ENCODE peak calls at places on chromosomes 16 and 17, in six cellular contexts. F is neuronal stem cell, Z is lung, Q is kidney, L is OCI-LY7, P is MM.1S. H is an unnamed sample. For H3K4me1 and H3K36me3, the result is how much of the 10 kb centered on the place peaks cover.

GRCh38 chr16:60945225-60945624 is 1091.0 kb downstream of the CDH8 start:
- DNase-seq in F (peak), Z (no peak), Q (no peak), L (peak), P (peak), H (no peak)

GRCh38 chr17:28737770-28738679 is 5.8 kb upstream of the TRAF4 start:
- DNase-seq in F (no peak), Z (no peak), Q (peak), L (peak), P (no peak), H (no peak)

GRCh38 chr16:85206472-85207356 is 94.4 kb upstream of the CIBAR2 start:
- DNase-seq in F (no peak), Z (no peak), Q (peak), L (no peak), P (no peak), H (peak)

GRCh38 chr17:27384261-27384701 is 72.0 kb upstream of the KSR1 start:
- DNase-seq in F (no peak), Z (no peak), Q (no peak), L (no peak), P (no peak), H (peak)

GRCh38 chr16:12898556-12898955 is 2.8 kb upstream of the SHISA9 start:
- DNase-seq in F (no peak), Z (no peak), Q (no peak), L (peak), P (no peak), H (no peak)

GRCh38 chr16:86522639-86523038 is 12.3 kb downstream of the FOXF1 start:
- DNase-seq in F (no peak), Z (no peak), Q (peak), L (no peak), P (no peak), H (no peak)

GRCh38 chr17:16980813-16981731 is 9.2 kb upstream of the TNFRSF13B start:
- DNase-seq in F (no peak), Z (no peak), Q (no peak), L (no peak), P (peak), H (no peak)

GRCh38 chr17:81090361-81091133 is 55.6 kb downstream of the BAIAP2 start:
- DNase-seq in F (no peak), Z (peak), Q (no peak), L (peak), P (no peak), H (no peak)

GRCh38 chr16:81786321-81786720 is 7.2 kb downstream of the PLCG2 start:
- DNase-seq in F (no peak), Z (no peak), Q (no peak), L (peak), P (no peak), H (no peak)

GRCh38 chr17:40922239-40922638 is 15.2 kb downstream of the KRT23 start:
- DNase-seq in F (no peak), Z (peak), Q (no peak), L (no peak), P (no peak), H (peak)

GRCh38 chr17:60524463-60525346 is 1.3 kb downstream of the APPBP2 start:
- DNase-seq in F (no peak), Z (no peak), Q (no peak), L (peak), P (no peak), H (peak)

GRCh38 chr17:4708436-4708835 is 2.0 kb upstream of the ARRB2 start:
- DNase-seq in F (no peak), Z (peak), Q (no peak), L (peak), P (peak), H (no peak)

GRCh38 chr17:19753661-19754463 is 5.8 kb upstream of the ALDH3A1 start:
- DNase-seq in F (no peak), Z (no peak), Q (no peak), L (no peak), P (no peak), H (peak)

GRCh38 chr17:78168906-78169793 is 769 bp downstream of the SYNGR2 start:
- DNase-seq in F (no peak), Z (peak), Q (peak), L (peak), P (peak), H (peak)

GRCh38 chr17:17141279-17141678 is 64.9 kb downstream of the PLD6 start:
- DNase-seq in F (no peak), Z (no peak), Q (peak), L (no peak), P (no peak), H (no peak)

GRCh38 chr16:87747626-87748025 is 18.2 kb downstream of the KLHDC4 start:
- DNase-seq in F (no peak), Z (no peak), Q (no peak), L (no peak), P (no peak), H (no peak)

GRCh38 chr16:85461814-85462404 is 151.2 kb upstream of the GSE1 start:
- DNase-seq in F (peak), Z (peak), Q (no peak), L (no peak), P (no peak), H (no peak)

GRCh38 chr17:7988750-7989178 is 13.7 kb upstream of the GUCY2D start:
- DNase-seq in F (peak), Z (peak), Q (no peak), L (peak), P (peak), H (peak)

GRCh38 chr16:81405702-81406113 is 38.9 kb upstream of the CMIP start:
- DNase-seq in F (no peak), Z (no peak), Q (no peak), L (no peak), P (no peak), H (peak)

GRCh38 chr17:14070344-14071007 is 1.2 kb downstream of the COX10 start:
- DNase-seq in F (no peak), Z (no peak), Q (no peak), L (no peak), P (no peak), H (no peak)

GRCh38 chr17:15981646-15982580 is 17.6 kb downstream of the ZSWIM7 start:
- DNase-seq in F (no peak), Z (no peak), Q (no peak), L (no peak), P (no peak), H (no peak)

GRCh38 chr17:40480501-40481003 is 20.9 kb downstream of the TNS4 start:
- DNase-seq in F (no peak), Z (no peak), Q (no peak), L (peak), P (no peak), H (no peak)

GRCh38 chr17:67993153-67993997 is 2.9 kb downstream of the C17orf58 start:
- DNase-seq in F (peak), Z (peak), Q (peak), L (peak), P (peak), H (peak)

GRCh38 chr16:78957328-78958100 is 643.0 kb downstream of the MAF start:
- DNase-seq in F (peak), Z (no peak), Q (no peak), L (peak), P (peak), H (no peak)

GRCh38 chr16:78962457-78962929 is 638.0 kb downstream of the MAF start:
- DNase-seq in F (no peak), Z (no peak), Q (no peak), L (peak), P (no peak), H (no peak)

DNA sequence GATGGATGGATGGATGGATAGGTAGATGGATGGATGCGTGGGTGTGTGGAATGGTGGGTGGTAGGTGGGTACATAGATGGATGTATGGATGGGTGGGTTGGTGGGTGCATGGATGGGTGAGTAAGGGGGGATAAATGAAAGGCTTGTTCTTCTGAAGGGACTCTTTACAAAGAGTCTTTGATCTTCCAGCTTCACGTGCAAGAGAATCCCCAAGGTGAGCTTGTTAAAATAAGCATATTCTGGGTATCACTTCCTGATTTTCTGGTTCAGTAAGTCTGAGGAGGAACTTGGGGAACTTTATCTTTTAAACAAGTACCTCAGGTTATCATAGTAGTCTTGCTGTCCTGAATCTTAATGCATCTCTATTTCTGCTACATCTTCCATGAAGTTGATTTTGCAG is 639.1 kb downstream of the MAF start:
- DNase-seq in F (no peak), Z (no peak), Q (no peak), L (peak), P (no peak), H (no peak)
- H3K4me1 ChIP-seq in F (under half), Z (under half), Q (under half), L (under half), P (under half), H (under half)

GRCh38 chr17:75265614-75266314 is 4.1 kb downstream of the MRPS7 start:
- DNase-seq in F (no peak), Z (no peak), Q (no peak), L (no peak), P (no peak), H (no peak)

GRCh38 chr17:75267146-75267402 is 4.0 kb downstream of the MIF4GD start:
- DNase-seq in F (no peak), Z (no peak), Q (no peak), L (no peak), P (no peak), H (no peak)

GRCh38 chr17:75268931-75269330 is 2.1 kb downstream of the MIF4GD start:
- DNase-seq in F (no peak), Z (no peak), Q (no peak), L (no peak), P (no peak), H (no peak)

GRCh38 chr17:75266315-75267145 is 4.5 kb downstream of the MIF4GD start:
- DNase-seq in F (no peak), Z (no peak), Q (no peak), L (no peak), P (no peak), H (no peak)

GRCh38 chr17:75267403-75268232 is 3.4 kb downstream of the MIF4GD start:
- DNase-seq in F (no peak), Z (no peak), Q (no peak), L (no peak), P (no peak), H (no peak)
- H3K36me3 ChIP-seq in F (half or more), Z (under half), Q (under half), L (half or more), P (under half), H (half or more)

DNA sequence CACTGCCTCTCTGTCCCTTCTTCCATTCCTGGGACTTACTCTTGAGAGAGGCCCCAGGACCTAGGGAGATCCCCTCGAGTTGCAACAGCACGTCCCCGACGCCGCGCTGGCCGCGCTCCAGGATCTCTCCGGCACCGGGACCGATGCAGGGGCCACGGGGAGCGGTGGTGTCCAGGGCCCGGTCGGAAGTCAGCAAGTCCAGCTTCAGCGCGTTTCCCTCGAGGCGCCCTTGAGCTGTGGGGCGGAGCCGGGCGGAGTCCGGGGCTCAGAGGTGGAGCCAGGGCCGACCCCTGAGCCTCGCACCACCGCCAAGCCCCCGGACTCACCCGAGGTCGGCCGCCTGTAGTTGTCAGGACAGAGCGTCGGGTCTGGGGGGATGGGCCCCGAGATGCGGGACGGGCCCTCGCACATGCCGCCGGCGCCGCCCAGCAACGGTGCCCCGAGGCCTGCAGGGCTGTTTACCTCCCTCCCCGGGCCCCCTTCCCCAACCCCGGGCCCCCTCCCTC is 465 bp downstream of the ENKD1 start:
- DNase-seq in F (no peak), Z (no peak), Q (peak), L (no peak), P (no peak), H (no peak)
- H3K4me1 ChIP-seq in F (under half), Z (under half), Q (under half), L (under half), P (under half), H (under half)

GRCh38 chr16:72101195-72101594 is 7.5 kb downstream of the DHX38 start:
- DNase-seq in F (no peak), Z (no peak), Q (no peak), L (no peak), P (no peak), H (no peak)
- H3K36me3 ChIP-seq in F (half or more), Z (half or more), Q (half or more), L (half or more), P (under half), H (half or more)

DNA sequence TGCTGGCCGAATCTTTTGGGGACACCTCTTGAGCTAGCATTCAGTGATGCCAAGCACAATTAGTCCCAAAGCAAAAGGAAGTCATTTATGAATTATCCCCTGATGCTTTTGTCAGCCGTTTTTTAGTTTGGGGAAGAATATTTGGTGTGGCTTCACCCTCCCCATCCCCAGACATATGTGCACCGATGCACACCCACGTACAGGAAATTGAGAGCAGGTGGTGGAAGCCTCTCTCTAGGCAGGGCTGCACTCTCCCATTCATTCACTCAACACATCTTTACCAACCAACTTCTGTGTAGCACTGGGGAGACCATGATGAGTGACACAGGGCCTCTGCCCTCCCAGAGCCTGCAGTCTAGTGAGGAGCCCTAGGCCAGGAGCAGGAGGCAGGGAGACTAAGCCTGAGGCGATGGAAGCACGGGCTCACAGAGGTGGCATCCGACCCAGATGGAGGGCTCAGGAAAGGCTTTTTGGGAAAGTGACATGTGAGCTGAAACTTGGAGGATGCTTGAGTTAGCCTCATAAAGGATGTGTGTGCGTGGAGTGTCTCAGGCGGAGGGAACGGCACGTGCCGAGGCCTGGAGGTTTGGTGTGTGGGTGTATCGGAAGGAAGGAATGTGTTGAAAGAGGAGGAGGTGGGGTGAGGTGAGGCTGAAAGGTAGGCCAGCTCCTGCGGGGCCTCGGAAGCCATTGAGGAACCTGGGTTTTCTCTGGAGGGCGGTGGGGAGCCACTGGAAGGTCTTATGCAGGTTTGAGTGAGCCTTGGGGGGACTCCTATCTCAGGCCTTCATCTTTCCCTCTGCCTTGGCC is 43.8 kb downstream of the PSME3IP1 start:
- DNase-seq in F (no peak), Z (no peak), Q (no peak), L (peak), P (no peak), H (no peak)
- H3K4me1 ChIP-seq in F (under half), Z (under half), Q (under half), L (half or more), P (under half), H (under half)

H was measured in SJSA1.